ENCODE peak calls at places on chromosomes 16 and 17, in eight cellular contexts. K, A, S, V, C, X, F and W are unnamed samples.

GRCh38 chr17:71764507-71764906 is 356.3 kb upstream of the SOX9 start:
- DNase-seq in K (peak; percentile 76), A (peak; percentile 19), S (peak; percentile 7), V (no peak), C (no peak), X (no peak), F (no peak), W (no peak)

GRCh38 chr16:57473176-57473840 is 10.8 kb downstream of the POLR2C start:
- DNase-seq in K (no peak), A (no peak), S (no peak), V (no peak), C (no peak), X (no peak), F (no peak), W (no peak)

GRCh38 chr17:31674717-31675349 is 184.2 kb downstream of the COPRS start:
- DNase-seq in K (no peak), A (no peak), S (no peak), V (no peak), C (no peak), X (no peak), F (no peak), W (no peak)

GRCh38 chr17:82458885-82459424 is 414 bp downstream of the NARF start:
- DNase-seq in K (peak; percentile 52), A (no peak), S (no peak), V (no peak), C (no peak), X (peak; percentile 74), F (no peak), W (peak; percentile 65)

GRCh38 chr16:8828541-8829165 is 31.0 kb downstream of the PMM2 start:
- DNase-seq in K (no peak), A (no peak), S (no peak), V (no peak), C (no peak), X (no peak), F (no peak), W (no peak)

GRCh38 chr17:81455387-81455786 is 57.2 kb downstream of the ACTG1 start:
- DNase-seq in K (no peak), A (no peak), S (no peak), V (no peak), C (no peak), X (no peak), F (no peak), W (no peak)

GRCh38 chr17:17766351-17767095 is 70.3 kb downstream of the SREBF1 start:
- DNase-seq in K (no peak), A (no peak), S (no peak), V (no peak), C (no peak), X (no peak), F (no peak), W (no peak)

GRCh38 chr16:17461951-17462729 is 8.6 kb downstream of the XYLT1 start:
- DNase-seq in K (peak; percentile 61), A (no peak), S (no peak), V (no peak), C (no peak), X (no peak), F (no peak), W (no peak)

GRCh38 chr16:64428463-64428862 is 693.4 kb downstream of the CDH11 start:
- DNase-seq in K (no peak), A (no peak), S (no peak), V (no peak), C (no peak), X (no peak), F (no peak), W (no peak)

GRCh38 chr17:17525331-17525730 is 29.1 kb upstream of the RASD1 start:
- DNase-seq in K (no peak), A (no peak), S (no peak), V (no peak), C (no peak), X (peak; percentile 33), F (no peak), W (no peak)

GRCh38 chr16:55501549-55502322 is 7.1 kb upstream of the LPCAT2 start:
- DNase-seq in K (peak; percentile 55), A (no peak), S (no peak), V (no peak), C (no peak), X (no peak), F (no peak), W (no peak)

GRCh38 chr16:28105954-28106353 is 42.4 kb upstream of the GSG1L start:
- DNase-seq in K (no peak), A (no peak), S (no peak), V (no peak), C (no peak), X (no peak), F (no peak), W (no peak)

GRCh38 chr16:49158029-49158642 is 123.5 kb downstream of the CBLN1 start:
- DNase-seq in K (peak; percentile 87), A (peak; percentile 15), S (peak; percentile 2), V (no peak), C (no peak), X (no peak), F (no peak), W (no peak)

GRCh38 chr17:4850236-4850635 is 17.1 kb downstream of the MINK1 start:
- DNase-seq in K (no peak), A (no peak), S (no peak), V (no peak), C (no peak), X (no peak), F (no peak), W (peak; percentile 84)

GRCh38 chr17:49966767-49967166 is 2.2 kb upstream of the DLX4 start:
- DNase-seq in K (no peak), A (no peak), S (no peak), V (no peak), C (no peak), X (no peak), F (no peak), W (no peak)

GRCh38 chr17:49967205-49967604 is 1.8 kb upstream of the DLX4 start:
- DNase-seq in K (no peak), A (no peak), S (no peak), V (no peak), C (no peak), X (no peak), F (no peak), W (no peak)

GRCh38 chr17:49968380-49969133 is 433 bp upstream of the DLX4 start:
- DNase-seq in K (peak; percentile 98), A (peak; percentile 57), S (peak; percentile 95), V (no peak), C (peak; percentile 23), X (peak; percentile 73), F (no peak), W (peak; percentile 78)

GRCh38 chr17:49969134-49969759 is at the start of gene DLX4:
- DNase-seq in K (peak; percentile 65), A (no peak), S (peak; percentile 99), V (no peak), C (no peak), X (no peak), F (no peak), W (no peak)

DNA sequence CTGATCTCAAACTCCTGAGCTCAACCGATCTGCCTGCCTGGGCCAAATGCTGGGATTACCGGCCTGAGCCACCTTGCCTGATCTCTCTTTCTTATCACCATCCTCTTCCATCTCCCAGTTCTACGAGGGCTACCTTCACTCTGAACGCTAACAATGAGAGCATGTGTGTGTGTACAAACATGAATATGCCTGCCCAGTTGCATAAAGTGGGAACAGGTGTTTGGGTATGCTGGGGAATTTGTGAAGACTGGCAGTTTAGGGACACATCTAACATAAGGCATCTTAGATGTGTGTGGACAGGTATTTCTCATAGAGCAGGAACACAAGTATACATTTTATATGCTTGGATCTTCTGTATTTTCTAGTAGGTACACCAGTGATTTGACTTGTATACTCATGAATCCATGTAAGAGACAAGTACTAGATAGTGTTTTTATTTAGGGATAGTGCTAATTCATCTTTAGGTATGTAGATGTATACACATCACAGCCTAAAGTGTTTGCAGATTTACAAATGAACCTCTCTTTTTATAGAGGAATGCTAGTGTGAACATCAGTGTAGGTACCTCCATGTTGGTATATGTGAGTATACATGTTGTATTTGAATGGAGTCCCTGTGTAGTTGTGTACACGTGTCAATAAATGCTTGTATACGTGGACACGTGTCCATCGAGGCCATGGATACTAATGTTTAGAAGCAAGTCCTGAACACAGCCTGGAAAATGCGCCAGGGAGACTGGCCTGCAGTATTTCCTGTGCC is 1.2 kb upstream of the DLX4 start:
- DNase-seq in K (no peak), A (no peak), S (no peak), V (no peak), C (no peak), X (no peak), F (no peak), W (no peak)
- H3K4me3 ChIP-seq in K (peak overlapping the region; percentile 65), A (no peak overlapping the region), S (peak overlapping the region; percentile 69), V (peak overlapping the region; percentile 70), C (no peak overlapping the region), X (no peak overlapping the region), F (peak overlapping the region; percentile 77), W (peak overlapping the region; percentile 36)

DNA sequence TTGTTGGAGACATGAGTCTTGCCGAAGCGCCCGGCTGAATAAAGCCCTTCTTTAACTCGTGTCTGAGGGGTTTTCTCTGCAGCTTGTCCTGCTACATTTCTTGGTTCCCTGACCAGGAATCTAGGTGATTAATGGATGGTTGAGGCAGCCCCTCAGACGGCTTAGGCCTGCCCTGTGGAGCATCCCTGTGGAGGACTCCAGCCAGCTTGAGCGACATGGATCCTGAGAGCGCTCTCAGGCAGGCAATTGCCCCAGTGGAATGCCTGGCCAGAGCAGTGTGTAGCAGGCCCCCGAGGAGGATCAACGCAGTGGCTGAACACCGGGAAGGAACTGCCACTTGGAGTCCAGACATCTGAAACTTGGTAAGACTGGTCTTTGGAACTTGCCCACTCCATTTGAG is 17.3 kb upstream of the ENDOV start:
- DNase-seq in K (no peak), A (no peak), S (no peak), V (no peak), C (no peak), X (no peak), F (no peak), W (peak; percentile 39)
- H3K4me1 ChIP-seq in K (no peaks in the 10 kb centered on the region), A (no peaks in the 10 kb centered on the region), S (no peaks in the 10 kb centered on the region), V (no peaks in the 10 kb centered on the region), C (no peaks in the 10 kb centered on the region), X (no peaks in the 10 kb centered on the region), F (no peaks in the 10 kb centered on the region), W (no peaks in the 10 kb centered on the region)

DNA sequence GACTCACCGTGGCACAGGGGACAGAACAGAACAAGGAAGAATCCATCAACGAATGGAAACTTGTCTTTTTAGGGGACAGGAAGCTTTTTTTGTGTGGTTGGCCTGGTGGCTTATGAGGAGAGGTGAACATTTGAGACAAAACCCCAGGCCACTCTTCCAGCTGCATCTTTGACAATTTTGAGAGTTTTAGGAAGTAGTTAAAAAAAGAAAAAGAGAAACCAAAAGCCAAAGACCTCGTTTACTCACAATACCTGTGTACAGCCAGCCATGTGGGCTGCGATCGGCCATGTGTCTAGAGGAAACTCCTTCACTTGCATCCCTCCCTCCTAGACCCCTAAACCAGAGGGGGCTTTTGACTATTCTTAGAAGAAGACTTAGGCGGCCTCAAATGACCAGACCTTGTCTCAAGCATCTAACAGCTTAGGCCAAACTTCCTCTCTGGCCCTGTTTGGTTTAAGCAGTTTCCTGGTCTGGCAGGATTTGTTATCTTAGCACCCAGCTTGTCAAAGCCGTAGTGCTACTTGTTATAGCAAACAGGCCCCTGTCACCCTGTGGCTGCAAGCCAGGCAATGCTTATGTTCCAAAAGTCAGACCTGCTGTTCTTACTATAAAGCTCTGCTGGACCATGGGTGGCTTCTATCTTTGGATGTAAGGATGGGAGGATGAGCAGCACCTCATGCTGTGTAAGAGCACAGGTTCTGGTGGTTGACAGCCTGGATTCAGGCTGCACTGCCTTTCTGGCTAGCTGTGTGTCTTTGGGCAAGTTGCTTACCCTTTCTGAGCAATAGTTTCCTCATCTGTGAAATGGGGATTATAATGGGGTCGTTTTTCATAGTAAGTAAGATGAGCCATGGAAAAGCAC is 17.7 kb downstream of the KSR1 start:
- DNase-seq in K (no peak), A (peak; percentile 67), S (no peak), V (no peak), C (no peak), X (no peak), F (peak; percentile 97), W (no peak)
- H3K4me3 ChIP-seq in K (no peak overlapping the region), A (no peak overlapping the region), S (no peak overlapping the region), V (no peak overlapping the region), C (no peak overlapping the region), X (no peak overlapping the region), F (peak overlapping the region; percentile 42), W (no peak overlapping the region)

GRCh38 chr17:59623151-59623550 is 3.5 kb downstream of the CLTC start:
- DNase-seq in K (no peak), A (no peak), S (no peak), V (no peak), C (no peak), X (no peak), F (no peak), W (no peak)
- H3K4me1 ChIP-seq in K (peaks cover 21% of the 10 kb centered on the region), A (peaks cover 43% of the 10 kb centered on the region), S (peaks cover 62% of the 10 kb centered on the region), V (peaks cover 65% of the 10 kb centered on the region), C (peaks cover 65% of the 10 kb centered on the region), X (no peaks in the 10 kb centered on the region), F (peaks cover 16% of the 10 kb centered on the region), W (peaks cover 33% of the 10 kb centered on the region)